ENCODE peak calls at places on chromosomes 3 and 15, in five cellular contexts. One of them, this sample, is unnamed.

GRCh38 chr15:32959077-32959476 is 235.4 kb downstream of the FMN1 start:
- DNase-seq in transverse colon: no peak
- DNase-seq in K562: no peak
- DNase-seq in sigmoid colon: no peak
- DNase-seq in tibial nerve: no peak
- DNase-seq in this sample: no peak

GRCh38 chr3:158821847-158822246 is 20.0 kb downstream of the MFSD1 start:
- DNase-seq in transverse colon: no peak
- DNase-seq in K562: no peak
- DNase-seq in sigmoid colon: no peak
- DNase-seq in tibial nerve: no peak
- DNase-seq in this sample: no peak

GRCh38 chr3:81743096-81744025 is 18.1 kb downstream of the GBE1 start:
- DNase-seq in transverse colon: no peak
- DNase-seq in K562: peak
- DNase-seq in sigmoid colon: peak
- DNase-seq in tibial nerve: no peak
- DNase-seq in this sample: no peak

GRCh38 chr15:60720084-60720483 is 241.1 kb upstream of the ICE2 start:
- DNase-seq in transverse colon: no peak
- DNase-seq in K562: peak
- DNase-seq in sigmoid colon: no peak
- DNase-seq in tibial nerve: no peak
- DNase-seq in this sample: no peak

GRCh38 chr3:195086885-195087284 is 184.1 kb downstream of the XXYLT1 start:
- DNase-seq in transverse colon: no peak
- DNase-seq in K562: no peak
- DNase-seq in sigmoid colon: no peak
- DNase-seq in tibial nerve: no peak
- DNase-seq in this sample: peak

GRCh38 chr3:156456771-156457224 is 98.1 kb downstream of the SSR3 start:
- DNase-seq in transverse colon: no peak
- DNase-seq in K562: peak
- DNase-seq in sigmoid colon: no peak
- DNase-seq in tibial nerve: no peak
- DNase-seq in this sample: no peak

GRCh38 chr15:90845201-90845949 is 23.0 kb upstream of the FURIN start:
- DNase-seq in transverse colon: peak
- DNase-seq in K562: peak
- DNase-seq in sigmoid colon: no peak
- DNase-seq in tibial nerve: no peak
- DNase-seq in this sample: peak

GRCh38 chr15:98806275-98806895 is 158.0 kb downstream of the IGF1R start:
- DNase-seq in transverse colon: no peak
- DNase-seq in K562: no peak
- DNase-seq in sigmoid colon: no peak
- DNase-seq in tibial nerve: no peak
- DNase-seq in this sample: no peak

GRCh38 chr3:169147246-169148008 is 516.1 kb downstream of the MECOM start:
- DNase-seq in transverse colon: peak
- DNase-seq in K562: peak
- DNase-seq in sigmoid colon: peak
- DNase-seq in tibial nerve: no peak
- DNase-seq in this sample: peak

GRCh38 chr15:59532770-59533379 is 78.7 kb upstream of the GCNT3 start:
- DNase-seq in transverse colon: peak
- DNase-seq in K562: peak
- DNase-seq in sigmoid colon: peak
- DNase-seq in tibial nerve: no peak
- DNase-seq in this sample: no peak

GRCh38 chr3:95312650-95313049 is 1249.8 kb downstream of the NSUN3 start:
- DNase-seq in transverse colon: no peak
- DNase-seq in K562: no peak
- DNase-seq in sigmoid colon: no peak
- DNase-seq in tibial nerve: no peak
- DNase-seq in this sample: no peak

GRCh38 chr15:48865387-48866079 is 12.4 kb upstream of the EID1 start:
- DNase-seq in transverse colon: no peak
- DNase-seq in K562: no peak
- DNase-seq in sigmoid colon: no peak
- DNase-seq in tibial nerve: no peak
- DNase-seq in this sample: no peak

GRCh38 chr15:40974921-40975320 is 21.6 kb downstream of the CHAC1 start:
- DNase-seq in transverse colon: no peak
- DNase-seq in K562: no peak
- DNase-seq in sigmoid colon: no peak
- DNase-seq in tibial nerve: no peak
- DNase-seq in this sample: no peak

GRCh38 chr3:49683162-49683561 is 6.1 kb downstream of the MST1 start:
- DNase-seq in transverse colon: no peak
- DNase-seq in K562: no peak
- DNase-seq in sigmoid colon: no peak
- DNase-seq in tibial nerve: no peak
- DNase-seq in this sample: no peak

GRCh38 chr3:129123314-129124060 is 1.9 kb upstream of the RAB43 start:
- DNase-seq in transverse colon: peak
- DNase-seq in K562: no peak
- DNase-seq in sigmoid colon: no peak
- DNase-seq in tibial nerve: no peak
- DNase-seq in this sample: no peak

GRCh38 chr15:70245932-70246622 is 148.4 kb upstream of the TLE3 start:
- DNase-seq in transverse colon: peak
- DNase-seq in K562: no peak
- DNase-seq in sigmoid colon: peak
- DNase-seq in tibial nerve: no peak
- DNase-seq in this sample: peak

GRCh38 chr15:39365161-39365560 is 215.7 kb upstream of the THBS1 start:
- DNase-seq in transverse colon: no peak
- DNase-seq in K562: no peak
- DNase-seq in sigmoid colon: no peak
- DNase-seq in tibial nerve: no peak
- DNase-seq in this sample: no peak

GRCh38 chr3:52892625-52893311 is 4.6 kb downstream of the STIMATE start:
- DNase-seq in transverse colon: no peak
- DNase-seq in K562: no peak
- DNase-seq in sigmoid colon: no peak
- DNase-seq in tibial nerve: no peak
- DNase-seq in this sample: no peak

GRCh38 chr3:160956785-160957184 is 148.4 kb downstream of the B3GALNT1 start:
- DNase-seq in transverse colon: no peak
- DNase-seq in K562: no peak
- DNase-seq in sigmoid colon: no peak
- DNase-seq in tibial nerve: no peak
- DNase-seq in this sample: no peak

GRCh38 chr15:88603885-88604284 is 17.3 kb upstream of the AEN start:
- DNase-seq in transverse colon: no peak
- DNase-seq in K562: no peak
- DNase-seq in sigmoid colon: no peak
- DNase-seq in tibial nerve: no peak
- DNase-seq in this sample: no peak

DNA sequence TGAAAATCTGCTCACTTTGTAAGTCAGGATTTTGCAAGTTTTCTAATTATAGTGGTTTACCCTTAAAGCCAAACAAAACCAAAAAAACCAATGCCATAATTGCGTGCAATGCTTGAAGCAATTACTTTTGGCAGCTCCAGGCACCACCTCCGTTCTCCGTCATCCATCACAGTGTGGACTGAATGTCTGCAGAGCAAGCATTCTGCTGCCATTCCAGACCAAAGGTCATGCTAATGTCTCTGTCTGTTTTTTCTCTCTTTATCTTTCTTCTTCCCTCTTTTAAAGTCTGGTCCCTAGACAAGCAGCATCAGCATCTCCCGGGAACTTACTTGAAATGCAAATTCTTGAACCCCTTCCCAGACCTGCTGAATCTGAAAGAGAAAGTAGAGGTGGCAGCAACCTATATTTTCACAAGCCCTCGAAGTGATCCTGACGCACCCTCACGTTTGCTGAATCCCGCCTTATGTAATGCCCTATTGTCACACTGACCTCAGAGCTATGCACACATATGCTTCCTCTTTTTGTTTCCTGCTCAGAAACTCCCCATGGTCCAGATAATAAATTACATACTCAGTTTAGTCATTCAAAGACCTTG is 297.3 kb upstream of the PROK2 start:
- DNase-seq in transverse colon: peak
- DNase-seq in K562: no peak
- DNase-seq in sigmoid colon: no peak
- DNase-seq in tibial nerve: no peak
- DNase-seq in this sample: peak
- TF ChIP-seq EP300 in transverse colon: no peak
- TF ChIP-seq EP300 in K562: no peak
- TF ChIP-seq EP300 in sigmoid colon: no peak
- TF ChIP-seq EP300 in tibial nerve: peak
- TF ChIP-seq EP300 in this sample: no peak

GRCh38 chr3:180684807-180685206 is 5.5 kb upstream of the CCDC39 start:
- DNase-seq in transverse colon: no peak
- DNase-seq in K562: no peak
- DNase-seq in sigmoid colon: no peak
- DNase-seq in tibial nerve: no peak
- DNase-seq in this sample: no peak

GRCh38 chr3:180678231-180678630 is 1.1 kb downstream of the CCDC39 start:
- DNase-seq in transverse colon: no peak
- DNase-seq in K562: no peak
- DNase-seq in sigmoid colon: no peak
- DNase-seq in tibial nerve: no peak
- DNase-seq in this sample: no peak

GRCh38 chr3:180680097-180680430 is 775 bp upstream of the CCDC39 start:
- DNase-seq in transverse colon: peak
- DNase-seq in K562: no peak
- DNase-seq in sigmoid colon: no peak
- DNase-seq in tibial nerve: no peak
- DNase-seq in this sample: no peak

GRCh38 chr3:180683816-180684215 is 4.5 kb upstream of the CCDC39 start:
- DNase-seq in transverse colon: no peak
- DNase-seq in K562: no peak
- DNase-seq in sigmoid colon: no peak
- DNase-seq in tibial nerve: no peak
- DNase-seq in this sample: no peak

GRCh38 chr3:180679178-180680096 is at the start of gene CCDC39:
- DNase-seq in transverse colon: peak
- DNase-seq in K562: peak
- DNase-seq in sigmoid colon: peak
- DNase-seq in tibial nerve: no peak
- DNase-seq in this sample: peak
- TF ChIP-seq EP300 in transverse colon: no peak
- TF ChIP-seq EP300 in K562: no peak
- TF ChIP-seq EP300 in sigmoid colon: no peak
- TF ChIP-seq EP300 in tibial nerve: peak
- TF ChIP-seq EP300 in this sample: no peak

GRCh38 chr15:65773386-65774111 is 18.5 kb downstream of the DENND4A start:
- DNase-seq in transverse colon: peak
- DNase-seq in K562: no peak
- DNase-seq in sigmoid colon: no peak
- DNase-seq in tibial nerve: no peak
- DNase-seq in this sample: no peak
- TF ChIP-seq EP300 in transverse colon: no peak
- TF ChIP-seq EP300 in K562: no peak
- TF ChIP-seq EP300 in sigmoid colon: no peak
- TF ChIP-seq EP300 in tibial nerve: no peak
- TF ChIP-seq EP300 in this sample: no peak

DNA sequence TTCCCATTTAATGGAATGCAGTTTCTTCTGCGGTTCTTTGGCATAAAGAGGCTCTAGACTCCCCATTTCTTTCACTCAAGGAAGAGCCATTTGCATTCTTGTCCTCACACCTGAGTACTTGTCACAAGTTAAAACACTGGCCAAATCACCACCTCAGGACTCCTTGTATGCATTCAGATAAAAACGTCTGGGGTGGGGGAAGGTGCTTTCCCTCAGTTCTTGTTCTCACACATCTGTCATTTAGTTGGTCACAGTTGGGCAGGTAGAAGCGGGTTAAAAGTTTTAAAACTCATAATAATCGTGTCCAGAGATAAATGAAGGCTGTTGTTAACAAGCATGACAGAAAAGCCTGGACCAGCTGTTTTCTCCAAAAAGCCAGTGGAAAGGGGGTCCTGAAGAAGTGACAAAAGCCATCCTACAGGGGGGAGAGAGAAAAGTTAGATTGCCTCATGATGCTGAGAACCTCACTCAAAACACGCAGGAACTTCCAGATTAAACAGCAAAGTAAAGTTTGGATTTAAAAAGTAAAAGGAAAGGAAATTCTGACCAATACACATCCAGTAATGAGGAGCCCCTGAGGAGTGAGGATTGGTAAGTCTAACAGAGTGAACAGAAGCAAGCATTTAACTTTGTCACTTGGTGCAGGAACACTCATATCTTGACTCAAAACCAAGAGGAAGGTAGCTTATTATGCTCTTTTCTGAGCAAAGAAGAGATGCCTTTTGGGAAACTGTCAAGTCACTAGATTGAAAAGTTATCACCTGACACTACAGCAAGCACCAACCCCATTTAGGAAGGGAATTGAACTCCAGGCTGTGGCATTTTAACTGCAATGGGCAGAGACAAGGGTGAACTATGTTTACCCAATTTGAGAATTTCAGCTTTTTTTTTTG is 2.8 kb downstream of the BCL2L10 start:
- DNase-seq in transverse colon: no peak
- DNase-seq in K562: no peak
- DNase-seq in sigmoid colon: no peak
- DNase-seq in tibial nerve: no peak
- DNase-seq in this sample: no peak
- TF ChIP-seq EP300 in transverse colon: no peak
- TF ChIP-seq EP300 in K562: no peak
- TF ChIP-seq EP300 in sigmoid colon: no peak
- TF ChIP-seq EP300 in tibial nerve: no peak
- TF ChIP-seq EP300 in this sample: no peak

This sample was measured in upper lobe of left lung.